ENCODE peak calls at places on chromosomes 12 and 14, in six cellular contexts. W is CD8-positive, alpha-beta T cell; I is uterus; Y is heart left ventricle; P is aorta; K is ovary. Z is an unnamed sample. For H3K4me1, the result is how much of the 10 kb centered on the place peaks cover.

GRCh38 chr12:9240776-9241175 is 32.6 kb upstream of the PZP start:
- DNase-seq in I (no peak), K (no peak), Y (no peak), W (no peak), P (no peak), Z (no peak)

GRCh38 chr12:7093486-7093885 is 1.2 kb upstream of the C1R start:
- DNase-seq in I (no peak), W (no peak), Y (no peak), P (no peak), K (no peak), Z (no peak)

GRCh38 chr14:76929927-76930326 is 98.6 kb downstream of the IRF2BPL start:
- DNase-seq in Y (no peak), I (no peak), W (peak), P (no peak), K (no peak), Z (peak)

GRCh38 chr14:54490448-54490805 is 1.6 kb upstream of the GMFB start:
- DNase-seq in P (no peak), W (no peak), I (no peak), K (no peak), Y (no peak), Z (no peak)

GRCh38 chr12:70823182-70823976 is 97.2 kb downstream of the PTPRR start:
- DNase-seq in K (no peak), Y (no peak), P (no peak), I (no peak), W (no peak), Z (no peak)

GRCh38 chr12:52949413-52950331 is 754 bp downstream of the KRT18 start:
- DNase-seq in K (no peak), Y (no peak), I (peak), W (no peak), P (no peak), Z (no peak)

GRCh38 chr12:25364529-25365339 is 114.0 kb upstream of the KRAS start:
- DNase-seq in Y (no peak), I (no peak), W (no peak), K (no peak), P (no peak), Z (no peak)

GRCh38 chr12:101968770-101969169 is 91.4 kb downstream of the DRAM1 start:
- DNase-seq in K (no peak), Y (no peak), W (no peak), I (no peak), P (no peak), Z (no peak)

GRCh38 chr14:101009531-101009930 is 106.0 kb upstream of the RTL1 start:
- DNase-seq in Y (no peak), K (peak), P (no peak), W (no peak), I (no peak), Z (no peak)

GRCh38 chr12:121705514-121705913 is 7.0 kb upstream of the TMEM120B start:
- DNase-seq in K (no peak), Y (no peak), P (no peak), W (no peak), I (no peak), Z (no peak)

DNA sequence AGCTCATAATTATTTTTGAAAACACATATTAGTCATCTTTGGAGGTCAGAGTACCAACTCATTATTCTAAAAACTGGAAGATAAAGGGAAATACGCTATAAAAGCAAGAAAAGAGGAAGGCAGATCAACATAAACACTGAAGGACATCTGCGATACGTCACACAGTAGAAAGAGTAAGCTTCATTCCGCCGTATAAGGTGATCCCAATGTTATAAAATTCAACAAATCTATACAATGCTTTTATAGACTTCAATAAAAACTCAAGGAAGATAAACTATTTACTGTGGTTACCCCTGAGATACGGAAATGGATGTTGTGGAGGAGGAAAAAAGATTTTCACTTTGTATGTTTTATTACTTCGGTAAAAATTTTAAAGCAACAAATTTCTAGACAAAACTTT is 92.6 kb downstream of the ITPR2 start:
- DNase-seq in Y (no peak), I (no peak), K (no peak), P (no peak), W (no peak), Z (no peak)
- H3K27ac ChIP-seq in Y (no peak), I (peak), K (no peak), P (no peak), W (no peak), Z (no peak)

DNA sequence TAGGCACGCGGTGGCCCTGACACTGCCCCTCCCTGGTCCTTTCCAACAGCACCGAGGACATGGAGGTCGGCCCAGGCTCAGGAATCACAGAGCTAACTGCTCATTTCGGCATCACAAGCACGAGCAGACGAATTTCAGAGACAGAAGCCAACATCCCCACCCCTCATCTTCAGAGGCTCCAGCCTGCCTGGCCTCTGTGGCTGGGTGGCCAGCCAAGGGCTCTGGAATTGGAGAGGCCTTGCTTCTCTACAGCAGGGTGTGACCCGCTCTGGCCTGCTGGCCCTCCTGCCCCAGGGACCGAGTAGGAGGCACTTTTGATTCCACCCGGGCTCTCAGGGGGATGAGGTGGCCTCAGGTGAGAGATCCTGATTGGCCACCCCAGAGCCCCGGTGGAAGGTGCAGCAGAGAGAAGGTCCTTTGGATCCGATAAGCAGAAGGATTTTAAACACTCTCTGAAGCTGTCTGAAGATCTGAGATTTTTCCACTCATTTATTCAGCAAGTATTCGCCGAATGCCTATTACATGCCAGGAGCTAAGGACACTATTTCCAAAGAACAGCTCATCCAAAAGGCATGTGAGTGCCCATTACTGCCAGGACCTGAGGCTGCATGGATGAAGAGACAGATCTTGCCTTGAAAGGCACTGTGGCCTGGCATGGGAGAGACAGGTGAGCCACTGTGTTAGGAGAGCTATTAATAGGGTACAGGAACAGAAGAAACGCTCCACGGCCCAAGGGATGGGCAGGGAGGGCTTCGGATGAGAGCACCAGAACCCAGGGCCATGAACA is 10.3 kb downstream of the BAG5 start:
- DNase-seq in Y (peak), P (peak), W (no peak), K (no peak), I (peak), Z (no peak)
- H3K4me3 ChIP-seq in Y (peak), P (no peak), W (no peak), K (no peak), I (no peak), Z (no peak)

GRCh38 chr12:89880695-89881350 is 172.2 kb upstream of the ATP2B1 start:
- DNase-seq in W (peak), I (no peak), K (no peak), P (no peak), Y (no peak), Z (peak)
- H3K4me1 ChIP-seq in W (under half), I (under half), K (under half), P (under half), Y (under half), Z (under half)

DNA sequence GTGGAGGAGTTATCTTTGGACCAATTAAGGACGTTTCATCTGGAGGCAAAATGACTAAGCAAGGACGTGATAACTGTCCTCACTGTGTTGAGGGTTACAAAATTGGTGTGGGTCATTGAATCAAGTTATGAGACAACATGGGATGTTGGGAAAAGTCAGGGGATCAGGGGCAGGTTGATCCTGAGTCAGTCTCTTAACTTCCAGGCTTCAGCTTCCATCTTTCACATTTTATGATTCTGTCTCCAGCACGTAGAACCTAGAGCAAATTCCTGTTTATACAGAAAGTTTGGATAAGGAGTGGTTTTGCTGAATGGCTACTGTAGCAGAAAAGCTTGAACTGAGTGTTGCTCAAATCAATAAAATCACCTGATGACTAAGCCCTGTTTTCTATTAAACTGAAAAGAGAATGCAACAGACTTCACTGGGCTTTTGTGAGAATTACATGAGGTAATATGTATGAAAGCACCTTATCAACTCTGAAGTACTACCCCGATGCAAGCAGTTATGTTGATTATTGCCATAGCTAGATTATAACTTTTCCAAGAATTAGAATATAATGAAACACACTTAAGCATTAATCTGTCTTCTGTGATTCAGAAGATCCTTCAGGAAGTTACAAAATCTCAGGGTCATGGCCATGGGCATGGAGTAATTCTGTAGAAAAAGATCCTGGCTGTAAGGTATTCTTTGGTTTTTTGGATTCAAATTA is 184.8 kb downstream of the ETV6 start:
- DNase-seq in K (no peak), W (no peak), P (no peak), Y (no peak), I (no peak), Z (no peak)
- H3K27ac ChIP-seq in K (no peak), W (no peak), P (no peak), Y (peak), I (no peak), Z (no peak)

DNA sequence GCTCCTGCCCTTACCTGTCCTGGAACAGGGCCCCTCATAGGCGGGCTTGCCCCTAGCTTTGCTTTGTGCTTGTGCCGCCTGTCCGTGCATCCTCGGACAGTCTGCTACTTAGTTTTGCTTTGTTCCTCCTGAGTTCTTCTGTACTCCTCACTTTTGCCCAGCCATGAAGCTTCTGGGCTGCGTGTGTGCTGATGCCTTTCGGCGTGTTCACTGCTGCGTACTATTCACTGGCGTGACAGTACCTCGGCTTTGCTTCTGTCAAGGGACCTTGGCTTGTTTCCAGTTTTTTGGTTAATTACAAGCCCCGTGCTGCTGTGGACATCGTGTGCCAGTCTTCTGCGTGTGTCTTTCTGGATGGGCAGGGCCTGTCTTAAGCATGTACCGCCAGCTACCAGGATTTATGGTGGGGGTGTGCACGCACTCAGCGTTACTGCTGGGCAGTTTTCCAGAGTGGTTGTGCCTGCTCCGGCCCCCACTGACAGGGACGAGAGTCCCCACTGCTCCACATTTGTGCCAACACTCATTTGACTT is 2.5 kb downstream of the PACS2 start:
- DNase-seq in W (no peak), K (no peak), Y (no peak), P (no peak), I (no peak), Z (no peak)
- H3K4me3 ChIP-seq in W (no peak), K (no peak), Y (no peak), P (no peak), I (no peak), Z (no peak)

Z was measured in CD4-positive, CD25-positive, alpha-beta regulatory T cell.